ENCODE peak calls at places on chromosome 1, in five cellular contexts. One of them, this sample, is unnamed. For H3K4me1 and H3K36me3, the result is how much of the 10 kb centered on the place peaks cover.

GRCh38 chr1:9529190-9529589 is 10.1 kb upstream of the SLC25A33 start:
- DNase-seq in neural progenitor cell: no peak
- DNase-seq in adrenal gland: no peak
- DNase-seq in uterus: no peak
- DNase-seq in sigmoid colon: no peak
- DNase-seq in this sample: no peak

GRCh38 chr1:51439895-51440294 is 79.2 kb downstream of the EPS15 start:
- DNase-seq in neural progenitor cell: no peak
- DNase-seq in adrenal gland: no peak
- DNase-seq in uterus: no peak
- DNase-seq in sigmoid colon: no peak
- DNase-seq in this sample: no peak

GRCh38 chr1:99606306-99606705 is 39.6 kb upstream of the PALMD start:
- DNase-seq in neural progenitor cell: no peak
- DNase-seq in adrenal gland: no peak
- DNase-seq in uterus: no peak
- DNase-seq in sigmoid colon: no peak
- DNase-seq in this sample: no peak

GRCh38 chr1:24186031-24186710 is 918 bp downstream of the IFNLR1 start:
- DNase-seq in neural progenitor cell: no peak
- DNase-seq in adrenal gland: no peak
- DNase-seq in uterus: no peak
- DNase-seq in sigmoid colon: no peak
- DNase-seq in this sample: no peak

GRCh38 chr1:108719654-108720435 is 7.1 kb downstream of the FNDC7 start:
- DNase-seq in neural progenitor cell: no peak
- DNase-seq in adrenal gland: peak
- DNase-seq in uterus: no peak
- DNase-seq in sigmoid colon: no peak
- DNase-seq in this sample: no peak

GRCh38 chr1:241641748-241642592 is 1.8 kb upstream of the CHML start:
- DNase-seq in neural progenitor cell: no peak
- DNase-seq in adrenal gland: no peak
- DNase-seq in uterus: no peak
- DNase-seq in sigmoid colon: no peak
- DNase-seq in this sample: no peak

GRCh38 chr1:56414728-56415224 is 164.6 kb downstream of the PLPP3 start:
- DNase-seq in neural progenitor cell: no peak
- DNase-seq in adrenal gland: no peak
- DNase-seq in uterus: no peak
- DNase-seq in sigmoid colon: no peak
- DNase-seq in this sample: no peak

GRCh38 chr1:210684466-210685294 is 356.0 kb downstream of the HHAT start:
- DNase-seq in neural progenitor cell: no peak
- DNase-seq in adrenal gland: no peak
- DNase-seq in uterus: no peak
- DNase-seq in sigmoid colon: no peak
- DNase-seq in this sample: no peak

GRCh38 chr1:109425902-109426277 is 358 bp downstream of the PSMA5 start:
- DNase-seq in neural progenitor cell: no peak
- DNase-seq in adrenal gland: no peak
- DNase-seq in uterus: no peak
- DNase-seq in sigmoid colon: peak
- DNase-seq in this sample: no peak

GRCh38 chr1:231039161-231040018 is 664 bp downstream of the FAM89A start:
- DNase-seq in neural progenitor cell: peak
- DNase-seq in adrenal gland: peak
- DNase-seq in uterus: peak
- DNase-seq in sigmoid colon: peak
- DNase-seq in this sample: peak

GRCh38 chr1:20108724-20109123 is 10.6 kb downstream of the PLA2G2D start:
- DNase-seq in neural progenitor cell: no peak
- DNase-seq in adrenal gland: no peak
- DNase-seq in uterus: peak
- DNase-seq in sigmoid colon: no peak
- DNase-seq in this sample: no peak

GRCh38 chr1:162725301-162725834 is 65.1 kb upstream of the HSD17B7 start:
- DNase-seq in neural progenitor cell: no peak
- DNase-seq in adrenal gland: no peak
- DNase-seq in uterus: no peak
- DNase-seq in sigmoid colon: no peak
- DNase-seq in this sample: no peak

GRCh38 chr1:43930168-43930948 is 3.2 kb upstream of the ARTN start:
- DNase-seq in neural progenitor cell: peak
- DNase-seq in adrenal gland: no peak
- DNase-seq in uterus: no peak
- DNase-seq in sigmoid colon: peak
- DNase-seq in this sample: no peak

GRCh38 chr1:182205378-182206022 is 144.0 kb upstream of the ZNF648 start:
- DNase-seq in neural progenitor cell: no peak
- DNase-seq in adrenal gland: no peak
- DNase-seq in uterus: no peak
- DNase-seq in sigmoid colon: no peak
- DNase-seq in this sample: no peak

GRCh38 chr1:245588250-245588649 is 433.5 kb downstream of the KIF26B start:
- DNase-seq in neural progenitor cell: peak
- DNase-seq in adrenal gland: no peak
- DNase-seq in uterus: no peak
- DNase-seq in sigmoid colon: no peak
- DNase-seq in this sample: peak

GRCh38 chr1:43620956-43621355 is 29.0 kb upstream of the KDM4A start:
- DNase-seq in neural progenitor cell: no peak
- DNase-seq in adrenal gland: no peak
- DNase-seq in uterus: no peak
- DNase-seq in sigmoid colon: no peak
- DNase-seq in this sample: peak

GRCh38 chr1:205495237-205495823 is 9.1 kb upstream of the CDK18 start:
- DNase-seq in neural progenitor cell: no peak
- DNase-seq in adrenal gland: no peak
- DNase-seq in uterus: no peak
- DNase-seq in sigmoid colon: no peak
- DNase-seq in this sample: no peak

GRCh38 chr1:158916085-158916484 is 15.3 kb upstream of the PYHIN1 start:
- DNase-seq in neural progenitor cell: no peak
- DNase-seq in adrenal gland: no peak
- DNase-seq in uterus: no peak
- DNase-seq in sigmoid colon: no peak
- DNase-seq in this sample: no peak

GRCh38 chr1:222852326-222852725 is 37.5 kb downstream of the DISP1 start:
- DNase-seq in neural progenitor cell: no peak
- DNase-seq in adrenal gland: no peak
- DNase-seq in uterus: no peak
- DNase-seq in sigmoid colon: no peak
- DNase-seq in this sample: no peak

GRCh38 chr1:236280438-236281285 is 1.1 kb downstream of the ERO1B start:
- DNase-seq in neural progenitor cell: peak
- DNase-seq in adrenal gland: no peak
- DNase-seq in uterus: peak
- DNase-seq in sigmoid colon: peak
- DNase-seq in this sample: no peak
- H3K4me1 ChIP-seq in neural progenitor cell: under half
- H3K4me1 ChIP-seq in adrenal gland: under half
- H3K4me1 ChIP-seq in uterus: under half
- H3K4me1 ChIP-seq in sigmoid colon: under half
- H3K4me1 ChIP-seq in this sample: under half

GRCh38 chr1:12436345-12436658 is 181.7 kb downstream of the DHRS3 start:
- DNase-seq in neural progenitor cell: no peak
- DNase-seq in adrenal gland: no peak
- DNase-seq in uterus: no peak
- DNase-seq in sigmoid colon: no peak
- DNase-seq in this sample: no peak

GRCh38 chr1:12436817-12437599 is 181.0 kb downstream of the DHRS3 start:
- DNase-seq in neural progenitor cell: no peak
- DNase-seq in adrenal gland: no peak
- DNase-seq in uterus: no peak
- DNase-seq in sigmoid colon: no peak
- DNase-seq in this sample: no peak

GRCh38 chr1:12434174-12434573 is 183.8 kb downstream of the DHRS3 start:
- DNase-seq in neural progenitor cell: no peak
- DNase-seq in adrenal gland: no peak
- DNase-seq in uterus: no peak
- DNase-seq in sigmoid colon: no peak
- DNase-seq in this sample: no peak

GRCh38 chr1:12434686-12435085 is 183.3 kb downstream of the DHRS3 start:
- DNase-seq in neural progenitor cell: no peak
- DNase-seq in adrenal gland: no peak
- DNase-seq in uterus: no peak
- DNase-seq in sigmoid colon: no peak
- DNase-seq in this sample: no peak

GRCh38 chr1:12435639-12436344 is 182.2 kb downstream of the DHRS3 start:
- DNase-seq in neural progenitor cell: no peak
- DNase-seq in adrenal gland: no peak
- DNase-seq in uterus: no peak
- DNase-seq in sigmoid colon: no peak
- DNase-seq in this sample: no peak
- H3K4me3 ChIP-seq in neural progenitor cell: no peak
- H3K4me3 ChIP-seq in adrenal gland: no peak
- H3K4me3 ChIP-seq in uterus: no peak
- H3K4me3 ChIP-seq in sigmoid colon: no peak
- H3K4me3 ChIP-seq in this sample: no peak

GRCh38 chr1:229643996-229644748 is 18.1 kb downstream of the URB2 start:
- DNase-seq in neural progenitor cell: no peak
- DNase-seq in adrenal gland: no peak
- DNase-seq in uterus: no peak
- DNase-seq in sigmoid colon: no peak
- DNase-seq in this sample: no peak
- H3K36me3 ChIP-seq in neural progenitor cell: under half
- H3K36me3 ChIP-seq in adrenal gland: under half
- H3K36me3 ChIP-seq in uterus: under half
- H3K36me3 ChIP-seq in sigmoid colon: half or more
- H3K36me3 ChIP-seq in this sample: half or more

GRCh38 chr1:201783572-201783971 is 45.4 kb upstream of the IPO9 start:
- DNase-seq in neural progenitor cell: no peak
- DNase-seq in adrenal gland: no peak
- DNase-seq in uterus: no peak
- DNase-seq in sigmoid colon: no peak
- DNase-seq in this sample: no peak

GRCh38 chr1:201781447-201781846 is 47.5 kb upstream of the IPO9 start:
- DNase-seq in neural progenitor cell: no peak
- DNase-seq in adrenal gland: no peak
- DNase-seq in uterus: no peak
- DNase-seq in sigmoid colon: no peak
- DNase-seq in this sample: no peak

GRCh38 chr1:201783067-201783466 is 45.9 kb upstream of the IPO9 start:
- DNase-seq in neural progenitor cell: no peak
- DNase-seq in adrenal gland: no peak
- DNase-seq in uterus: no peak
- DNase-seq in sigmoid colon: no peak
- DNase-seq in this sample: no peak

GRCh38 chr1:201779351-201779880 is 49.5 kb upstream of the IPO9 start:
- DNase-seq in neural progenitor cell: no peak
- DNase-seq in adrenal gland: no peak
- DNase-seq in uterus: no peak
- DNase-seq in sigmoid colon: no peak
- DNase-seq in this sample: no peak

DNA sequence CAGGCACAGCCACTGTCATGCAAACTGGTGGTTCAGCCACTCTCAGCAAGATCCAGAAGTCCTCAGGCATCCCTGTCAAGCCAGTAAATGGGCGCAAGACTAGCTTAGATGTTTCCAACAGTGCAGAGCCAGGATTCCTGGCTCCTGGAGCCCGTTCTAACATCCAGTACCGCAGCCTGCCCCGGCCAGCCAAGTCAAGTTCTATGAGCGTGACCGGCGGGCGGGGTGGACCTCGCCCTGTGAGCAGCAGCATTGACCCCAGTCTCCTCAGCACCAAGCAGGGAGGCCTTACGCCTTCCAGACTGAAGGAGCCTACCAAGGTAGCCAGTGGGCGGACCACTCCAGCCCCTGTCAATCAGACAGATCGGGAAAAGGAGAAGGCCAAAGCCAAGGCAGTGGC is 46.6 kb upstream of the IPO9 start:
- DNase-seq in neural progenitor cell: no peak
- DNase-seq in adrenal gland: no peak
- DNase-seq in uterus: no peak
- DNase-seq in sigmoid colon: no peak
- DNase-seq in this sample: no peak
- H3K4me1 ChIP-seq in neural progenitor cell: under half
- H3K4me1 ChIP-seq in adrenal gland: under half
- H3K4me1 ChIP-seq in uterus: under half
- H3K4me1 ChIP-seq in sigmoid colon: under half
- H3K4me1 ChIP-seq in this sample: under half

DNA sequence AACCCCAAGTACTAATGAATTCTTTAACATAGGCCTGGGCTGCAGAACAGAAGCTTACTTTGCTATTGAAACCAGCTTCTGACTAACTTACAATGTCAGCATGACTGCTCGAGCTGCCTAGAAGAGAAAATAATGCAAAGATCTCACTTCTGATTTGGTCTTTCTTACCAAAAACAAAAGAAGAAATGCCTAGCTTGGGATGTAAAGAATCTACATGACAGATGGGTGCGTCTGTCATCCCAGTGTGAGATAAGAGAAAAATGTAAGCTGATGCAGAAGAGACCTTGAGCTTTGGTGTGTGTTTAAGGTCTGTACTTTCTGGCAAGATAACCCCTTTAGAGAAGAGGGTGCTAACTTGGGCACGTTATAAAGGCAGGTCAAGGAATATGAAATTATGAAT is 3.6 kb downstream of the FAM20B start:
- DNase-seq in neural progenitor cell: no peak
- DNase-seq in adrenal gland: no peak
- DNase-seq in uterus: no peak
- DNase-seq in sigmoid colon: no peak
- DNase-seq in this sample: no peak
- H3K4me3 ChIP-seq in neural progenitor cell: no peak
- H3K4me3 ChIP-seq in adrenal gland: no peak
- H3K4me3 ChIP-seq in uterus: no peak
- H3K4me3 ChIP-seq in sigmoid colon: no peak
- H3K4me3 ChIP-seq in this sample: no peak

DNA sequence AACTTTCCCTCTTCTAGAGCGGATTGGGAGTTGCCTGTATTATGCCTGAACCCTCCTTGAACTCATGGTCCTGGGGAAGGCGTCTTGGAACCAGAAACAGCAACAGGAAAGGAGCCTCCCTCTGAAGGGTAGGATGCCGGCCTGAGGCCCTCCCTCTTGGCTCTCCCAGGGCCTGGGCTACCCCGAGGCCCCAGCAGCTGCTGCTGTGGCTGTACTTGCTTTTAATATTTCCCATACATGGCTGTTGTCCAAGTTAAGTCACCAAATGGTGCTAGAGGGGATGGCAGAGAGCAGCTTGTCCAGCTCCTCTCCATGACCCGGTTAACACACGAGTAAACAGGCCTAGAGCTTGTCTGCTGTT is 10.5 kb downstream of the CHRNB2 start:
- DNase-seq in neural progenitor cell: no peak
- DNase-seq in adrenal gland: no peak
- DNase-seq in uterus: no peak
- DNase-seq in sigmoid colon: no peak
- DNase-seq in this sample: no peak
- H3K36me3 ChIP-seq in neural progenitor cell: under half
- H3K36me3 ChIP-seq in adrenal gland: under half
- H3K36me3 ChIP-seq in uterus: under half
- H3K36me3 ChIP-seq in sigmoid colon: half or more
- H3K36me3 ChIP-seq in this sample: half or more

DNA sequence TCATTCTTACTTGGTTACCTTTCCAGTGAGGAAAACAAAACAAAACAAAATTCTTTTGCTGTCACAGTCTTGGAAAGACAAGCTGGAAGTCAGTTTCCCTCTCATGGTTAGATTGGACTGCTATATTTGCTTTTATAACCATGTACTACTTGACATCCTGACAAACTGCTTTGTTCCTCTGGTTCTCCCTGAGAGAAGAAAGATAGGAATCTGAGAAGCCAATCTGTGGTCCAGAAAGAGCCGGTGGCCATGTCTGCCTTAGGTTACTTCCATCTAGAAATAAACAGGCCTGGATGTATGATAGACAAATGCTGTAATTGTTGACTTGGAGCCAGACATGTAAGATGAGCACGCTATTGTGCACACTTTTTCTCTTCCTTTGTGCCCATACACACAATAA is 330.0 kb downstream of the BRINP3 start:
- DNase-seq in neural progenitor cell: no peak
- DNase-seq in adrenal gland: no peak
- DNase-seq in uterus: no peak
- DNase-seq in sigmoid colon: no peak
- DNase-seq in this sample: no peak
- H3K4me1 ChIP-seq in neural progenitor cell: under half
- H3K4me1 ChIP-seq in adrenal gland: under half
- H3K4me1 ChIP-seq in uterus: under half
- H3K4me1 ChIP-seq in sigmoid colon: under half
- H3K4me1 ChIP-seq in this sample: under half